ENCODE peak calls at places on chromosomes 4 and X, in nine cellular contexts. D, W, X, P, T, G, L, A and N are unnamed samples.

GRCh38 chrX:77389891-77390290 is 57.3 kb upstream of the FGF16 start:
- DNase-seq in L (no peak), X (no peak), G (no peak), P (no peak), D (no peak), A (no peak), T (no peak), W (no peak), N (no peak)

GRCh38 chr4:112327950-112328349 is 30.8 kb downstream of the ALPK1 start:
- DNase-seq in D (peak; percentile 32), G (no peak), L (no peak), T (peak; percentile 29), X (no peak), W (peak; percentile 17), P (peak; percentile 60), A (no peak), N (no peak)

GRCh38 chr4:20662851-20663250 is 37.4 kb upstream of the PACRGL start:
- DNase-seq in T (no peak), L (no peak), A (no peak), W (no peak), P (no peak), X (no peak), G (no peak), D (peak; percentile 18), N (no peak)

GRCh38 chrX:23773601-23774175 is 9.3 kb upstream of the SAT1 start:
- DNase-seq in D (no peak), P (no peak), X (no peak), L (no peak), T (no peak), G (no peak), W (no peak), A (no peak), N (no peak)

GRCh38 chr4:153603258-153603657 is 80.8 kb upstream of the TLR2 start:
- DNase-seq in P (no peak), D (no peak), W (no peak), A (no peak), T (no peak), X (no peak), L (no peak), G (no peak), N (no peak)

GRCh38 chrX:48461830-48462229 is 8.2 kb downstream of the SLC38A5 start:
- DNase-seq in P (no peak), X (peak; percentile 36), T (no peak), A (no peak), L (no peak), W (no peak), G (no peak), D (no peak), N (no peak)

GRCh38 chr4:44760142-44760898 is 34.0 kb upstream of the GNPDA2 start:
- DNase-seq in L (no peak), G (peak; percentile 11), P (peak; percentile 44), X (no peak), T (no peak), A (no peak), D (peak; percentile 1), W (peak; percentile 9), N (no peak)

GRCh38 chr4:30718021-30718888 is 1.9 kb upstream of the PCDH7 start:
- DNase-seq in W (no peak), T (no peak), G (peak; percentile 57), X (peak; percentile 85), D (no peak), L (no peak), P (no peak), A (peak; percentile 41), N (no peak)

GRCh38 chrX:3962511-3963350 is 249.3 kb upstream of the PRKX start:
- DNase-seq in G (peak; percentile 51), D (no peak), W (no peak), P (no peak), L (no peak), X (no peak), T (no peak), A (peak; percentile 27), N (no peak)

GRCh38 chr4:71251266-71251665 is 87.6 kb upstream of the SLC4A4 start:
- DNase-seq in X (no peak), W (no peak), L (no peak), D (no peak), A (no peak), G (no peak), T (no peak), P (peak; percentile 94), N (no peak)

GRCh38 chr4:113146876-113147358 is 97.5 kb downstream of the ANK2 start:
- DNase-seq in L (no peak), A (no peak), D (no peak), P (peak; percentile 26), T (no peak), W (no peak), G (no peak), X (no peak), N (no peak)

GRCh38 chr4:169620846-169621228 is 459 bp downstream of the CLCN3 start:
- DNase-seq in A (no peak), D (no peak), L (no peak), G (no peak), P (no peak), T (no peak), X (no peak), W (no peak), N (no peak)

GRCh38 chr4:13543648-13544555 is at the start of gene NKX3-2:
- DNase-seq in D (peak; percentile 22), X (no peak), W (no peak), P (no peak), A (no peak), L (no peak), T (no peak), G (no peak), N (no peak)

GRCh38 chr4:3075652-3075981 is 1.1 kb downstream of the HTT start:
- DNase-seq in P (no peak), L (no peak), T (no peak), A (no peak), W (no peak), X (no peak), G (no peak), D (no peak), N (no peak)

GRCh38 chrX:64192040-64192439 is 13.5 kb downstream of the AMER1 start:
- DNase-seq in T (no peak), A (no peak), X (peak; percentile 53), L (no peak), G (no peak), W (no peak), D (no peak), P (no peak), N (no peak)

GRCh38 chr4:30946288-30946687 is 226.1 kb downstream of the PCDH7 start:
- DNase-seq in W (no peak), T (no peak), G (no peak), A (no peak), D (no peak), X (no peak), L (no peak), P (no peak), N (no peak)

GRCh38 chr4:122584517-122584916 is 36.3 kb downstream of the IL21 start:
- DNase-seq in G (no peak), X (no peak), A (no peak), T (peak; percentile 33), W (no peak), L (no peak), D (peak; percentile 66), P (peak; percentile 84), N (no peak)

GRCh38 chr4:27947320-27947719 is 1086.7 kb downstream of the STIM2 start:
- DNase-seq in P (no peak), D (no peak), X (no peak), A (no peak), G (no peak), L (no peak), T (no peak), W (no peak), N (no peak)

GRCh38 chrX:129653181-129653984 is 1.4 kb downstream of the APLN start:
- DNase-seq in A (no peak), L (no peak), W (no peak), P (no peak), T (no peak), X (peak; percentile 72), D (no peak), G (no peak), N (no peak)

GRCh38 chr4:68076194-68076593 is 53.5 kb downstream of the TMPRSS11F start:
- DNase-seq in W (no peak), G (no peak), T (no peak), L (no peak), D (no peak), P (no peak), X (no peak), A (no peak), N (no peak)
- TF ChIP-seq CTCF in W (no peak), G (no peak), T (no peak), L (no peak), D (no peak), P (no peak), X (no peak), A (no peak), N (no peak)

GRCh38 chr4:84146300-84146942 is 352.7 kb downstream of the NKX6-1 start:
- DNase-seq in A (no peak), D (no peak), W (no peak), P (no peak), X (no peak), T (no peak), L (no peak), G (no peak), N (no peak)

GRCh38 chr4:84150177-84150576 is 348.9 kb downstream of the NKX6-1 start:
- DNase-seq in A (no peak), X (no peak), T (no peak), D (no peak), G (no peak), W (no peak), P (no peak), L (no peak), N (no peak)

GRCh38 chr4:84151574-84151973 is 347.5 kb downstream of the NKX6-1 start:
- DNase-seq in L (no peak), P (no peak), X (no peak), W (no peak), A (no peak), G (no peak), D (no peak), T (no peak), N (no peak)
- TF ChIP-seq CTCF in L (no peak), P (no peak), X (no peak), W (no peak), A (no peak), G (no peak), D (no peak), T (no peak), N (no peak)

GRCh38 chrX:120522820-120523219 is 37.9 kb downstream of the CUL4B start:
- DNase-seq in A (no peak), T (no peak), L (no peak), G (no peak), P (no peak), D (no peak), X (no peak), W (no peak), N (no peak)
- TF ChIP-seq CTCF in A (no peak), T (no peak), L (no peak), G (peak; percentile 15), P (no peak), D (no peak), X (no peak), W (no peak), N (no peak)

GRCh38 chrX:140503230-140503585 is 1.7 kb downstream of the SOX3 start:
- DNase-seq in D (no peak), L (no peak), T (no peak), A (no peak), X (no peak), W (no peak), G (no peak), P (no peak), N (no peak)
- TF ChIP-seq CTCF in D (no peak), L (no peak), T (no peak), A (no peak), X (no peak), W (no peak), G (peak; percentile 11), P (no peak), N (no peak)